ENCODE peak calls at places on chromosomes 5 and 9, in six cellular contexts. H is lung; S is CD4-positive, alpha-beta T cell; X is HTR-8/SVneo; Y is AG08396; R is CD8-positive, alpha-beta T cell. Z is an unnamed sample.

GRCh38 chr9:129362287-129363098 is 184.4 kb upstream of the IER5L start:
- DNase-seq in H (no peak), S (no peak), X (no peak), Y (no peak), R (no peak), Z (no peak)

GRCh38 chr5:126433708-126434107 is 10.5 kb downstream of the GRAMD2B start:
- DNase-seq in H (no peak), S (no peak), X (no peak), Y (no peak), R (no peak), Z (no peak)

GRCh38 chr9:77440057-77440456 is 208.1 kb downstream of the GNA14 start:
- DNase-seq in H (no peak), S (no peak), X (no peak), Y (peak; percentile 29), R (no peak), Z (no peak)

GRCh38 chr5:142816577-142816976 is 46.4 kb downstream of the ARHGAP26 start:
- DNase-seq in H (no peak), S (no peak), X (peak; percentile 47), Y (peak; percentile 45), R (no peak), Z (no peak)

GRCh38 chr9:124879226-124879625 is 17.3 kb downstream of the ARPC5L start:
- DNase-seq in H (no peak), S (no peak), X (no peak), Y (no peak), R (no peak), Z (no peak)

GRCh38 chr5:569868-570361 is 42.2 kb upstream of the CEP72 start:
- DNase-seq in H (no peak), S (no peak), X (no peak), Y (no peak), R (no peak), Z (peak; percentile 12)

GRCh38 chr5:159971931-159972461 is 36.9 kb upstream of the TTC1 start:
- DNase-seq in H (no peak), S (no peak), X (no peak), Y (no peak), R (no peak), Z (no peak)

GRCh38 chr5:174327317-174327864 is 281.9 kb downstream of the NSG2 start:
- DNase-seq in H (no peak), S (peak; percentile 3), X (peak; percentile 85), Y (peak; percentile 60), R (peak; percentile 6), Z (peak; percentile 58)

GRCh38 chr9:16811987-16812685 is 58.3 kb downstream of the BNC2 start:
- DNase-seq in H (no peak), S (no peak), X (no peak), Y (no peak), R (no peak), Z (no peak)

GRCh38 chr9:125296843-125297372 is 35.3 kb downstream of the GAPVD1 start:
- DNase-seq in H (peak; percentile 39), S (no peak), X (no peak), Y (no peak), R (no peak), Z (no peak)

GRCh38 chr9:2093920-2094597 is 78.9 kb downstream of the SMARCA2 start:
- DNase-seq in H (peak; percentile 77), S (no peak), X (peak; percentile 1), Y (peak; percentile 67), R (no peak), Z (no peak)

GRCh38 chr9:83434254-83434653 is 103.9 kb downstream of the FRMD3 start:
- DNase-seq in H (no peak), S (no peak), X (no peak), Y (no peak), R (no peak), Z (no peak)

GRCh38 chr9:68489636-68490035 is 51.0 kb downstream of the TMEM252 start:
- DNase-seq in H (no peak), S (no peak), X (no peak), Y (peak; percentile 9), R (no peak), Z (no peak)

GRCh38 chr5:139758510-139759036 is 37.0 kb upstream of the PSD2 start:
- DNase-seq in H (no peak), S (no peak), X (no peak), Y (no peak), R (no peak), Z (no peak)

GRCh38 chr9:113995963-113996362 is 82.1 kb downstream of the AMBP start:
- DNase-seq in H (no peak), S (no peak), X (no peak), Y (no peak), R (no peak), Z (no peak)

GRCh38 chr5:68872088-68872842 is 221.5 kb upstream of the SLC30A5 start:
- DNase-seq in H (no peak), S (no peak), X (no peak), Y (no peak), R (no peak), Z (no peak)

GRCh38 chr9:95940265-95940664 is 64.8 kb downstream of the ERCC6L2 start:
- DNase-seq in H (no peak), S (no peak), X (no peak), Y (no peak), R (no peak), Z (no peak)

GRCh38 chr9:131839281-131840084 is 99.6 kb upstream of the RAPGEF1 start:
- DNase-seq in H (no peak), S (peak; percentile 57), X (peak; percentile 15), Y (peak; percentile 84), R (peak; percentile 21), Z (peak; percentile 86)

GRCh38 chr9:19551124-19551929 is 142.5 kb downstream of the ACER2 start:
- DNase-seq in H (no peak), S (no peak), X (no peak), Y (peak; percentile 25), R (no peak), Z (no peak)

GRCh38 chr5:121088341-121088740 is 624.2 kb downstream of the PRR16 start:
- DNase-seq in H (no peak), S (no peak), X (no peak), Y (no peak), R (no peak), Z (no peak)

GRCh38 chr5:73892806-73893205 is 266.8 kb downstream of the ARHGEF28 start:
- DNase-seq in H (no peak), S (no peak), X (no peak), Y (peak; percentile 76), R (no peak), Z (no peak)

GRCh38 chr9:20693068-20693467 is 9.0 kb downstream of the FOCAD start:
- DNase-seq in H (no peak), S (no peak), X (no peak), Y (no peak), R (no peak), Z (no peak)

GRCh38 chr5:98193921-98194760 is 579.3 kb upstream of the RGMB start:
- DNase-seq in H (no peak), S (no peak), X (no peak), Y (no peak), R (no peak), Z (no peak)

GRCh38 chr5:169856571-169856970 is 123.7 kb downstream of the INSYN2B start:
- DNase-seq in H (no peak), S (no peak), X (peak; percentile 40), Y (peak; percentile 65), R (no peak), Z (no peak)

GRCh38 chr5:89283758-89284493 is 400.9 kb upstream of the MEF2C start:
- DNase-seq in H (no peak), S (no peak), X (no peak), Y (no peak), R (no peak), Z (no peak)

GRCh38 chr5:160048131-160048530 is 39.2 kb downstream of the TTC1 start:
- DNase-seq in H (peak; percentile 36), S (no peak), X (no peak), Y (no peak), R (no peak), Z (no peak)

GRCh38 chr9:36191290-36191645 is 547 bp downstream of the CLTA start:
- DNase-seq in H (peak; percentile 48), S (peak; percentile 32), X (no peak), Y (no peak), R (peak; percentile 22), Z (peak; percentile 61)

GRCh38 chr9:136009516-136009915 is 48.3 kb upstream of the UBAC1 start:
- DNase-seq in H (no peak), S (no peak), X (no peak), Y (no peak), R (no peak), Z (no peak)

GRCh38 chr5:119365847-119366536 is 10.2 kb downstream of the TNFAIP8 start:
- DNase-seq in H (no peak), S (no peak), X (no peak), Y (no peak), R (no peak), Z (no peak)

GRCh38 chr5:148364343-148364742 is 19.4 kb upstream of the FBXO38 start:
- DNase-seq in H (no peak), S (no peak), X (no peak), Y (no peak), R (no peak), Z (no peak)

GRCh38 chr9:129125478-129125877 is 14.3 kb downstream of the PTPA start:
- DNase-seq in H (no peak), S (no peak), X (no peak), Y (no peak), R (no peak), Z (no peak)

GRCh38 chr5:58156977-58157701 is 302.7 kb downstream of the PLK2 start:
- DNase-seq in H (no peak), S (no peak), X (no peak), Y (no peak), R (no peak), Z (no peak)

GRCh38 chr9:36322462-36322861 is 64.2 kb upstream of the GNE start:
- DNase-seq in H (no peak), S (no peak), X (no peak), Y (no peak), R (no peak), Z (no peak)

GRCh38 chr9:38393128-38393809 is 767 bp downstream of the ALDH1B1 start:
- DNase-seq in H (no peak), S (no peak), X (no peak), Y (peak; percentile 31), R (no peak), Z (no peak)